ENCODE peak calls at places on chromosomes 12 and 14, in six cellular contexts. L is GM12878, X is choroid plexus epithelial cell, V is fibroblast of the aortic adventitia, H is Peyer's patch, Q is tibial artery. C is an unnamed sample.

GRCh38 chr12:17108877-17109520 is 503.0 kb upstream of the LMO3 start:
- DNase-seq in X (no peak), Q (no peak), V (peak), H (no peak), L (no peak), C (no peak)

GRCh38 chr12:10310926-10311705 is 3.4 kb downstream of the KLRD1 start:
- DNase-seq in V (peak), X (peak), H (no peak), Q (no peak), L (no peak), C (no peak)

GRCh38 chr12:24649634-24650033 is 299.3 kb downstream of the BCAT1 start:
- DNase-seq in Q (no peak), X (no peak), L (no peak), H (no peak), V (no peak), C (no peak)

GRCh38 chr14:70555890-70556289 is 21.1 kb upstream of the ADAM20 start:
- DNase-seq in X (peak), L (no peak), V (peak), H (no peak), Q (no peak), C (no peak)

GRCh38 chr14:38207830-38208815 is at the start of gene SSTR1:
- DNase-seq in L (no peak), H (no peak), V (peak), Q (no peak), X (no peak), C (no peak)

GRCh38 chr14:53603994-53604393 is 352.6 kb downstream of the BMP4 start:
- DNase-seq in V (no peak), X (no peak), L (no peak), H (peak), Q (no peak), C (no peak)

GRCh38 chr12:111607239-111607638 is 8.1 kb upstream of the ATXN2 start:
- DNase-seq in X (no peak), V (no peak), L (no peak), H (no peak), Q (no peak), C (no peak)

GRCh38 chr12:19428261-19428660 is 11.0 kb upstream of the AEBP2 start:
- DNase-seq in X (peak), Q (no peak), H (no peak), L (no peak), V (no peak), C (no peak)

GRCh38 chr14:21109377-21110260 is 8.8 kb downstream of the TMEM253 start:
- DNase-seq in L (peak), H (no peak), V (no peak), X (no peak), Q (no peak), C (no peak)

GRCh38 chr14:21068521-21069387 is 1.4 kb upstream of the ARHGEF40 start:
- DNase-seq in V (peak), H (peak), L (no peak), Q (peak), X (peak), C (no peak)

GRCh38 chr12:45216297-45216982 is 545 bp downstream of the ANO6 start:
- DNase-seq in H (peak), L (no peak), X (peak), Q (peak), V (peak), C (no peak)

GRCh38 chr14:72045271-72045670 is 113.0 kb downstream of the RGS6 start:
- DNase-seq in L (no peak), H (no peak), Q (no peak), X (no peak), V (no peak), C (no peak)

GRCh38 chr14:23430733-23431105 is 4.7 kb downstream of the MYH7 start:
- DNase-seq in L (no peak), V (no peak), H (no peak), X (peak), Q (peak), C (no peak)

GRCh38 chr14:56046546-56046945 is 71.7 kb upstream of the PELI2 start:
- DNase-seq in H (no peak), Q (no peak), L (no peak), V (no peak), X (no peak), C (no peak)

GRCh38 chr14:52111583-52111982 is 42.7 kb upstream of the NID2 start:
- DNase-seq in Q (no peak), V (peak), L (no peak), X (peak), H (no peak), C (no peak)

GRCh38 chr14:76701436-76701835 is 59.8 kb upstream of the VASH1 start:
- DNase-seq in X (no peak), L (no peak), Q (no peak), V (no peak), H (no peak), C (no peak)

GRCh38 chr12:19546611-19547162 is 107.4 kb downstream of the AEBP2 start:
- DNase-seq in X (peak), H (no peak), L (no peak), V (peak), Q (peak), C (no peak)

GRCh38 chr14:40280652-40281051 is 848.4 kb upstream of the FBXO33 start:
- DNase-seq in H (no peak), V (no peak), X (no peak), L (no peak), Q (no peak), C (no peak)

GRCh38 chr12:13564266-13564810 is 367.8 kb downstream of the EMP1 start:
- DNase-seq in Q (no peak), L (no peak), X (no peak), H (no peak), V (no peak), C (no peak)
- TF ChIP-seq CTCF in Q (no peak), L (no peak), X (no peak), H (no peak), V (no peak), C (no peak)

GRCh38 chr12:102329883-102330282 is 132.2 kb upstream of the PMCH start:
- DNase-seq in H (no peak), Q (no peak), X (no peak), V (no peak), L (no peak), C (no peak)

GRCh38 chr12:102331419-102331818 is 133.8 kb upstream of the PMCH start:
- DNase-seq in L (no peak), X (no peak), Q (no peak), V (no peak), H (no peak), C (no peak)

DNA sequence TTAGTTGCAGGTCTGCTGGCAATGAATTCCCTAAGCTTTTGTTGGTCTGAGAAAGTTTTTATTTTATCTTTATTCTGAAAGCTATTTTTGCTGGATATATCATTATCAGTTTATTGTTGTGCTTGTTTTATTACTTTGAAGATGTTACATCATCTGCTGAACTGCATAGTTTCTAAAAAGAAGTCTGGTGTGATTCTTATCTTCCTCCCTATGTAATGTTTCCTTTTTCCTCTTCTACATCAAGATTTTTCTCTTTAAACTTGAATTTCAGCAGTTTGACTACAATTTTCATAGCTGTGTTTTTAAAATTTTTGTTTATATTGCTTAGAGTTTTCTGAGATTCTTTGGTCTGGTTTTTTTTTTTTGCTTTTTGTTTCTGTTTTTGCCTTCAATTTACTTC is 137.1 kb upstream of the PMCH start:
- DNase-seq in V (no peak), H (no peak), X (no peak), L (no peak), Q (no peak), C (no peak)
- H3K4me3 ChIP-seq in V (no peak), H (no peak), X (no peak), L (no peak), Q (no peak), C (no peak)

GRCh38 chr12:12871587-12872138 is 19.7 kb upstream of the GPRC5A start:
- DNase-seq in X (no peak), H (no peak), L (no peak), Q (no peak), V (no peak), C (no peak)

GRCh38 chr12:12870454-12870853 is 20.9 kb upstream of the GPRC5A start:
- DNase-seq in L (no peak), V (peak), H (no peak), Q (no peak), X (peak), C (no peak)

GRCh38 chr12:12872139-12872933 is 19.0 kb upstream of the GPRC5A start:
- DNase-seq in Q (no peak), L (no peak), V (peak), X (peak), H (no peak), C (no peak)

GRCh38 chr12:12874014-12874413 is 17.3 kb upstream of the GPRC5A start:
- DNase-seq in X (no peak), L (no peak), V (no peak), Q (no peak), H (no peak), C (no peak)

GRCh38 chr12:12872934-12873275 is 18.5 kb upstream of the GPRC5A start:
- DNase-seq in V (no peak), Q (no peak), H (no peak), L (no peak), X (peak), C (no peak)
- TF ChIP-seq CTCF in V (no peak), Q (no peak), H (no peak), L (no peak), X (no peak), C (no peak)

GRCh38 chr12:63302941-63303536 is 152.0 kb upstream of the AVPR1A start:
- DNase-seq in X (no peak), V (no peak), L (no peak), H (no peak), Q (no peak), C (no peak)
- H3K4me3 ChIP-seq in X (no peak), V (no peak), L (no peak), H (no peak), Q (no peak), C (no peak)

GRCh38 chr14:74495356-74495755 is 1.8 kb downstream of the ISCA2 start:
- DNase-seq in Q (no peak), V (peak), H (no peak), L (no peak), X (no peak), C (no peak)

GRCh38 chr14:74492413-74493342 is at the start of gene NPC2:
- DNase-seq in X (peak), Q (no peak), H (no peak), V (peak), L (no peak), C (no peak)

GRCh38 chr14:74493343-74494261 is at the start of gene ISCA2:
- DNase-seq in V (peak), X (peak), H (peak), L (peak), Q (peak), C (peak)

GRCh38 chr14:74488788-74489397 is 4.2 kb downstream of the NPC2 start:
- DNase-seq in X (peak), Q (no peak), V (peak), H (no peak), L (no peak), C (no peak)

GRCh38 chr14:74491952-74492351 is 1.2 kb downstream of the NPC2 start:
- DNase-seq in V (peak), L (no peak), H (peak), X (peak), Q (peak), C (peak)
- TF ChIP-seq CTCF in V (peak), L (peak), H (no peak), X (peak), Q (no peak), C (peak)

GRCh38 chr12:121130866-121131373 is 1.8 kb upstream of the P2RX7 start:
- DNase-seq in L (no peak), X (no peak), Q (no peak), H (no peak), V (no peak), C (no peak)

GRCh38 chr12:121127501-121127900 is 5.2 kb upstream of the P2RX7 start:
- DNase-seq in V (no peak), Q (no peak), L (no peak), X (no peak), H (no peak), C (no peak)

GRCh38 chr12:121128908-121129704 is 3.6 kb upstream of the P2RX7 start:
- DNase-seq in H (peak), L (peak), V (peak), Q (peak), X (peak), C (peak)

GRCh38 chr12:121131941-121132341 is 735 bp upstream of the P2RX7 start:
- DNase-seq in Q (no peak), L (no peak), X (no peak), H (no peak), V (no peak), C (no peak)

GRCh38 chr12:121129705-121130147 is 3.0 kb upstream of the P2RX7 start:
- DNase-seq in L (no peak), H (no peak), X (no peak), V (no peak), Q (no peak), C (no peak)
- H3K4me3 ChIP-seq in L (peak), H (peak), X (no peak), V (no peak), Q (no peak), C (peak)

DNA sequence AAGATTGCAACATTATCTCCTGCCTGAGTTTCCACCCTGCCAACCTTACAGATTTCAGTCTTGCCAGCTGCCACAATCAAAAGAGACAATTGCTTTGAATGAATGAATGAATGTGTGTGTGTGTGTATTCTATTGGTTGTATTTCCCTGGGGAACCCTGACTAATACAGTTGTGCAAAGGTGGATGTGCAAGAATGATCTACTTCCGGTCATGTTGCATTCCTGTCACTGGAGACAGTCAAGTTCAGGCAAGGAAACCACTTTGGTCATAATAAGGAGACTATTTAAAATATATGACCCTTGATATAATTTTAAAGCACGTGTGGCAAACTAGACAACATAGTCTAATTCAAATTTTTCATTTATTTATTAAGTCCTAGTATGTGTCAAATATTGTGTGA is 13.1 kb downstream of the RERG start:
- DNase-seq in Q (no peak), X (peak), L (no peak), H (no peak), V (peak), C (no peak)
- TF ChIP-seq CTCF in Q (peak), X (peak), L (no peak), H (no peak), V (peak), C (no peak)

C was measured in GM12864.